ENCODE peak calls at places on chromosome 21, in seven cellular contexts. J is CD8-positive, alpha-beta T cell; T is AG10803; P is activated CD4-positive, alpha-beta T cell treated with anti-CD3 and anti-CD28 coated beads, Interleukin-2, amount 50 U/mL, for 1 hour; V is AG09309; X is HTR-8/SVneo; N is GOT3. G is an unnamed sample.

GRCh38 chr21:31290765-31291164 is 53.3 kb downstream of the TIAM1 start:
- DNase-seq in P (no peak), N (no peak), X (no peak), J (no peak), T (no peak), V (no peak), G (no peak)

GRCh38 chr21:19987671-19988070 is 1010.5 kb upstream of the NCAM2 start:
- DNase-seq in T (no peak), P (no peak), V (no peak), N (no peak), X (no peak), J (no peak), G (no peak)

GRCh38 chr21:31446206-31446900 is 102.3 kb upstream of the TIAM1 start:
- DNase-seq in V (no peak), X (no peak), T (no peak), N (no peak), P (peak), J (peak), G (no peak)

GRCh38 chr21:22020221-22020620 is 1022.0 kb downstream of the NCAM2 start:
- DNase-seq in X (no peak), P (no peak), J (no peak), V (no peak), N (no peak), T (no peak), G (no peak)

GRCh38 chr21:31580866-31581276 is 78.6 kb upstream of the SOD1 start:
- DNase-seq in P (peak), J (peak), T (peak), N (no peak), X (peak), V (peak), G (peak)

GRCh38 chr21:25281134-25281533 is 326.1 kb downstream of the MRPL39 start:
- DNase-seq in V (no peak), N (no peak), T (no peak), J (no peak), P (no peak), X (no peak), G (no peak)

GRCh38 chr21:37700641-37701202 is 215.5 kb downstream of the KCNJ6 start:
- DNase-seq in J (no peak), V (peak), X (peak), P (no peak), T (peak), N (no peak), G (peak)

GRCh38 chr21:45363921-45364463 is 41.0 kb upstream of the COL18A1 start:
- DNase-seq in T (peak), V (peak), P (peak), X (peak), J (no peak), N (peak), G (peak)

GRCh38 chr21:32494946-32495703 is 82.6 kb downstream of the EVA1C start:
- DNase-seq in T (peak), N (no peak), V (peak), P (no peak), X (peak), J (no peak), G (no peak)

GRCh38 chr21:31530918-31531705 is 128.4 kb upstream of the SOD1 start:
- DNase-seq in N (no peak), J (no peak), T (no peak), P (no peak), X (no peak), V (no peak), G (peak)

GRCh38 chr21:30138483-30138882 is 28.1 kb downstream of the CLDN17 start:
- DNase-seq in T (no peak), V (no peak), N (no peak), J (no peak), P (no peak), X (no peak), G (no peak)

GRCh38 chr21:36839123-36839522 is 127.3 kb downstream of the HLCS start:
- DNase-seq in V (peak), J (no peak), T (peak), X (no peak), N (no peak), P (no peak), G (no peak)

GRCh38 chr21:45421071-45421845 is 16.3 kb downstream of the COL18A1 start:
- DNase-seq in T (no peak), V (no peak), J (no peak), P (no peak), N (no peak), X (no peak), G (no peak)

GRCh38 chr21:35635261-35635660 is 425.1 kb downstream of the SETD4 start:
- DNase-seq in X (peak), P (no peak), T (peak), J (no peak), V (peak), N (peak), G (peak)

GRCh38 chr21:40466893-40467483 is 380.0 kb downstream of the DSCAM start:
- DNase-seq in T (peak), N (no peak), J (no peak), X (no peak), P (no peak), V (no peak), G (no peak)

GRCh38 chr21:38789275-38789674 is 16.5 kb upstream of the ETS2 start:
- DNase-seq in N (no peak), P (no peak), V (no peak), J (no peak), T (no peak), X (no peak), G (no peak)

GRCh38 chr21:27298465-27298864 is 331.6 kb upstream of the ADAMTS5 start:
- DNase-seq in X (no peak), J (no peak), V (no peak), P (no peak), N (no peak), T (peak), G (no peak)

GRCh38 chr21:34534522-34534921 is 22.5 kb upstream of the KCNE1 start:
- DNase-seq in X (no peak), T (peak), V (no peak), J (no peak), N (no peak), P (no peak), G (peak)

GRCh38 chr21:32770514-32771133 is 931 bp downstream of the PAXBP1 start:
- DNase-seq in J (no peak), T (peak), V (no peak), X (peak), N (no peak), P (no peak), G (no peak)

GRCh38 chr21:44301961-44302406 is 2.1 kb downstream of the PFKL start:
- DNase-seq in J (no peak), P (no peak), N (no peak), X (no peak), T (no peak), V (no peak), G (no peak)

GRCh38 chr21:42258150-42258884 is 39.4 kb downstream of the ABCG1 start:
- DNase-seq in J (peak), V (no peak), N (no peak), X (peak), T (peak), P (peak), G (peak)

GRCh38 chr21:32132911-32133310 is 145.9 kb downstream of the MIS18A start:
- DNase-seq in X (no peak), J (no peak), V (no peak), P (no peak), T (no peak), N (no peak), G (no peak)

GRCh38 chr21:37338671-37339526 is 27.7 kb upstream of the DYRK1A start:
- DNase-seq in N (peak), P (no peak), T (peak), X (peak), V (peak), J (no peak), G (peak)

GRCh38 chr21:42247716-42248115 is 28.8 kb downstream of the ABCG1 start:
- DNase-seq in T (no peak), N (no peak), P (no peak), V (no peak), J (no peak), X (no peak), G (no peak)

GRCh38 chr21:46604975-46605758 is at the start of gene S100B:
- DNase-seq in J (no peak), T (no peak), N (no peak), V (no peak), X (no peak), P (no peak), G (peak)

GRCh38 chr21:34367320-34367935 is 3.6 kb downstream of the KCNE2 start:
- DNase-seq in V (peak), J (no peak), X (peak), P (peak), N (no peak), T (peak), G (peak)

GRCh38 chr21:39660596-39660995 is 47.9 kb downstream of the B3GALT5 start:
- DNase-seq in V (peak), T (peak), J (no peak), X (peak), P (no peak), N (no peak), G (peak)

GRCh38 chr21:41112740-41113692 is 54.9 kb upstream of the BACE2 start:
- DNase-seq in T (peak), V (peak), P (no peak), X (peak), N (no peak), J (no peak), G (peak)

GRCh38 chr21:38404134-38404533 is 94.1 kb downstream of the ERG start:
- DNase-seq in V (no peak), P (no peak), N (no peak), J (no peak), X (no peak), T (no peak), G (no peak)

GRCh38 chr21:15992171-15992570 is 262.4 kb downstream of the USP25 start:
- DNase-seq in N (no peak), X (no peak), V (no peak), J (no peak), P (no peak), T (no peak), G (no peak)

GRCh38 chr21:24336491-24336890 is 1270.8 kb downstream of the MRPL39 start:
- DNase-seq in X (no peak), J (no peak), V (no peak), T (no peak), N (no peak), P (no peak), G (no peak)

GRCh38 chr21:44456915-44457736 is 1.8 kb downstream of the LRRC3 start:
- DNase-seq in N (no peak), J (no peak), T (no peak), X (no peak), P (no peak), V (no peak), G (no peak)